ENCODE peak calls at places on chromosomes 7 and 10, in five cellular contexts. W, A, D, K and L are unnamed samples.
A peak's percentile ranks its signal among the peaks of the same experiment; 100 is the strongest.

GRCh38 chr10:79149345-79149661 is 80.5 kb downstream of the ZMIZ1 start:
- DNase-seq in A (no peak), W (no peak), K (no peak), D (no peak), L (no peak)

GRCh38 chr7:100171087-100171681 is 2.8 kb upstream of the GAL3ST4 start:
- DNase-seq in A (no peak), K (no peak), D (no peak), W (no peak), L (no peak)

GRCh38 chr7:16891874-16892620 is 10.3 kb upstream of the AGR3 start:
- DNase-seq in A (no peak), W (no peak), K (no peak), D (no peak), L (no peak)

GRCh38 chr10:121708921-121709625 is 110.8 kb upstream of the FGFR2 start:
- DNase-seq in K (no peak), D (no peak), A (no peak), W (no peak), L (no peak)

GRCh38 chr7:12839508-12840153 is 152.2 kb downstream of the ARL4A start:
- DNase-seq in D (no peak), A (no peak), K (no peak), W (no peak), L (no peak)

GRCh38 chr10:43026039-43026973 is 50.6 kb upstream of the RET start:
- DNase-seq in A (no peak), D (no peak), W (peak; percentile 27), K (no peak), L (no peak)

GRCh38 chr7:30659312-30659711 is 22.9 kb downstream of the CRHR2 start:
- DNase-seq in K (no peak), D (no peak), A (no peak), W (no peak), L (no peak)

GRCh38 chr7:111953611-111954010 is 252.6 kb downstream of the DOCK4 start:
- DNase-seq in K (no peak), D (no peak), W (no peak), A (no peak), L (no peak)

GRCh38 chr7:40175725-40176510 is 41.1 kb downstream of the SUGCT start:
- DNase-seq in D (no peak), W (no peak), K (no peak), A (no peak), L (no peak)

GRCh38 chr10:60124536-60124935 is 218.2 kb upstream of the CCDC6 start:
- DNase-seq in D (no peak), A (no peak), W (no peak), K (no peak), L (no peak)

GRCh38 chr7:121107923-121108498 is 119.5 kb downstream of the CPED1 start:
- DNase-seq in W (no peak), D (no peak), K (no peak), A (no peak), L (no peak)

GRCh38 chr7:16660702-16661464 is 14.9 kb downstream of the BZW2 start:
- DNase-seq in A (no peak), K (no peak), W (no peak), D (no peak), L (no peak)

GRCh38 chr7:37342665-37343471 is 105.8 kb downstream of the ELMO1 start:
- DNase-seq in A (no peak), W (no peak), K (no peak), D (no peak), L (no peak)

GRCh38 chr10:103479135-103479534 is at the start of gene CALHM3:
- DNase-seq in A (no peak), W (no peak), D (no peak), K (no peak), L (no peak)

GRCh38 chr10:71660313-71660712 is 59.3 kb downstream of the C10orf105 start:
- DNase-seq in A (no peak), W (no peak), D (no peak), K (no peak), L (no peak)

GRCh38 chr10:114030140-114030539 is 13.5 kb upstream of the ADRB1 start:
- DNase-seq in D (no peak), K (no peak), A (no peak), W (no peak), L (no peak)

GRCh38 chr7:115941703-115942268 is 88.8 kb downstream of the TFEC start:
- DNase-seq in A (no peak), D (no peak), K (no peak), W (no peak), L (no peak)

GRCh38 chr7:29488977-29489376 is 74.7 kb upstream of the PRR15 start:
- DNase-seq in W (no peak), K (no peak), D (no peak), A (no peak), L (no peak)

GRCh38 chr7:102872460-102872859 is 40.3 kb upstream of the LRRC17 start:
- DNase-seq in K (no peak), D (no peak), W (no peak), A (no peak), L (no peak)

GRCh38 chr10:114518401-114519305 is 114.4 kb upstream of the AFAP1L2 start:
- DNase-seq in A (no peak), W (no peak), D (no peak), K (no peak), L (no peak)

GRCh38 chr10:93461124-93461806 is 20.9 kb downstream of the MYOF start:
- DNase-seq in A (no peak), D (no peak), W (no peak), K (no peak), L (no peak)
- H3K4me3 ChIP-seq in A (no peak overlapping the region), D (no peak overlapping the region), W (no peak overlapping the region), K (no peak overlapping the region), L (no peak overlapping the region)

DNA sequence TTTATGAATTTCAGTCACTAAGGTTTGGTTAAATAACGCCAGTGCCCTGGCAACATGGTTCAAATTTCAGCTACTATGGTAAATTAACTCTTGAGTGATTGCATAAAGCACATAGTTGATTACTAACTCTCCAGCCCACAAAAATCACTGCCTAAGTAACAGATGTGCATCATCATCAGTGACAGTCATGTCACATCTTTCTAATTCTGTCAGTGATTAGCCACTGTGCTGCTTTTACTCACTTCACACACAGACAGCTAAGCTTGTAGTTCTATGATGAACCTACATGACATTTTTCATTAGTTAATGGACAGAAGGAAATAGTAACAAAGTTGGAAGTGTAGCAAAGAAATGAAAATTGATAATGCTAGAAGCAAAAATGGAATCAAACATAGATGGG is 108.9 kb downstream of the DNAH11 start:
- DNase-seq in A (no peak), W (no peak), D (no peak), K (no peak), L (no peak)
- H3K27ac ChIP-seq in A (no peak overlapping the region), W (no peak overlapping the region), D (no peak overlapping the region), K (no peak overlapping the region), L (no peak overlapping the region)

DNA sequence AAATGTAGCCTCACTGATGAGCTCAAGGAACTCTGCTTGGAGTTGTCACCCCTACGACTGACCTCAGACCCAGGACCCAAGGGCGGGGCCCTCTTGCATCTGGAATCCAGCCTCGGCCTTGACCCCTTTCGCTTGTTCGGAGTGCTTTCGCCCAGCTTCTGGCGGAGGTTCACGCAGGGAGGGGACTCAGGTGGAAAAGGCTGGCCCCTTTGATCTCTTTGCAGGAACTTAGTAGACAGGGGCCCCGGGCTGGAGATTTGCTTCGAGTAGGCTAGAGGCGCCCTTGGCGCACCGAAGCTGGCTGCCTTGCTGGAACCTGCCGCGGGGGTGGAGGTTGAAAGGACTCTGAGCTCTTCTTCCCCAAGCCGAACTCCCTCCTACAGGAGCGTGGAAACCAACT is 255.0 kb downstream of the OTUD1 start:
- DNase-seq in D (no peak), A (no peak), K (no peak), W (no peak), L (no peak)
- H3K4me3 ChIP-seq in D (no peak overlapping the region), A (no peak overlapping the region), K (peak overlapping the region; percentile 57), W (no peak overlapping the region), L (no peak overlapping the region)

GRCh38 chr10:31761156-31761555 is 167.5 kb downstream of the ARHGAP12 start:
- DNase-seq in A (no peak), K (no peak), D (no peak), W (no peak), L (no peak)
- H3K27ac ChIP-seq in A (peak overlapping the region; percentile 96), K (peak overlapping the region; percentile 99), D (peak overlapping the region; percentile 94), W (peak overlapping the region; percentile 92), L (peak overlapping the region; percentile 97)

DNA sequence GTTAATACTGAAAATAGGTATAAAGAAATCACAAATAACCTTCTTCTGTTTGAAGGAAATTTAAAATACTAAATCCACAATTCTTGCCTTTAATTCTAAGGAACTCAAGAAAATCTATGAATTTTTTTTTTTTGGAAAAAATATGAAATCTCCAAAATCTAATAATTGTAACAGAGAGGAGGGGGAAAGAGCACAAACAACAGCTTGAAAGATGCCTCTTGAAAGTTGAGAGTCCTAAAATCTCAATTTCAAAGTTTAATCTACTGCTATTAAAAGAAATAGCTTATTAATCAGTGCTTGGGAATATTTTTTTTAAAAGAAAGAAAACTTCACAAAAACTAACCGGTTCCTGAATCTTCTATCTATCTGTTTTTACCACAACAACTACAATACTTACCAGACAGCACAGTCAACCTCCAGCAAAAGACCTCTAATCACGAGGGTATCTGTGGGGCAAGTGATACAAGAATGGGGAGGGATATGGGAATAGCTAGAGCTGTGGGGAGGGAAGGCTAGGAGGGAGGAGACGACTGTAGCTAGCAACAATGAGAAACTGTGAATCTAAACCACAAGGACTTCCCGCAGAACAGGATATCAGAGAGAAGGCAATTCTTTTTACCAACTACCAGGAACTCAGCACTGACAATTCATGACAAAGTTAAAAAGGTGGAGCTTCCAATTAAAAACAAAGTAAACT is at the start of gene USP54:
- DNase-seq in W (no peak), D (no peak), K (no peak), A (no peak), L (no peak)
- H3K4me3 ChIP-seq in W (no peak within 1 kb of the TSS), D (peak within 1 kb of the TSS; percentile 1), K (peak within 1 kb of the TSS; percentile 36), A (no peak within 1 kb of the TSS), L (peak within 1 kb of the TSS; percentile 7)

GRCh38 chr10:5552376-5553321 is 27.9 kb downstream of the CALML3 start:
- DNase-seq in A (no peak), W (no peak), D (no peak), K (peak; percentile 9), L (peak; percentile 1)
- H3K27ac ChIP-seq in A (no peak overlapping the region), W (no peak overlapping the region), D (peak overlapping the region; percentile 58), K (no peak overlapping the region), L (no peak overlapping the region)

DNA sequence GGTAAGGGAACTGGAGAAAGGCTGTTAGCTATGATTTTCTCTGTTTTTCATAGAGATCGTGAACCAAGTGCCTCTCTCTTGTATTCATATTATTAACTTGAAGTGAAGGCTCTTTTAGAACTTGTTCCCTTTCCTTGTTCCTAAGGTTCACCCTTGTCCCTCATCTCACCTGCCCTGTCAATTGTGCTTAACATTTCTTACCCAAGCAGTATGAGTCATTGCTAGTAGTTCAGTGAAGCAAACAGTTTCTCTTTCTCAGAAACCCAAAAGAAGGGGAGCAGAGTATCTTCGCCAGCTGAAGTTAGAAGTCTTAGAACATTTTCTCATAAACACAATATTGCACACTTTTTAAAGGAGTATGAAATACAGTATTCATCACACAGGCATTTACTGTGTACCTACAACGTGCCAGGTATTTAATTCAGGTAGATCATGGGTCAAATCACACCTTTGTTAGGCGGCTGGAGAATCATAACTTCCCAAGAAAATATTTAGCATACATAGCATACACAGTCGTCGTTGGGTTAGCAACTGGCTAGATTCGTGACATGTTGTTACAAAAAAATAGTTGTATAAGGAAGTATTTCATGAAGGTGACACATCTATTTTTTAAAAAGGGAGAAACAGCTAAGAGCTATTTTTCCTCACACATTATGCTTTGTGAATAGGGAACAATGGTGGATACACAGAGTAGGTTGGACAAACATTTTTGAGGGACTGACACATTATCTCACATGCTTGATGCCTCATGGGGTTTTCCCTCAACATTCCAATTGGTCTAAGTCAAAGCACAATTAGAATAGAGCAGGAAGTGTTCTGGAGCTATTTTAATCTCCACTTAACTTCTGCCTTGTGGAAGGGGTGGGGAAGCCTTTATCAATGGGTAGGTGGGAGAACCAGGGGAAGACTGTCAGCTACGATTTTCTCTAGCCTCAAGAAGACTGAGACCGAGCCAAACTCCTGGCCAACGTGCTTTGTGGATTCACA is 13.2 kb downstream of the HDAC9 start:
- DNase-seq in A (no peak), D (no peak), W (no peak), K (no peak), L (peak; percentile 42)
- H3K4me3 ChIP-seq in A (no peak overlapping the region), D (no peak overlapping the region), W (no peak overlapping the region), K (peak overlapping the region; percentile 49), L (peak overlapping the region; percentile 7)